ENCODE peak calls at places on chromosome 18, in nine cellular contexts. One of them, this sample, is unnamed.
A peak's percentile ranks its signal among the peaks of the same experiment; 100 is the strongest.

GRCh38 chr18:25099838-25100393 is 252.1 kb downstream of the ZNF521 start:
- DNase-seq in GM13977: no peak
- DNase-seq in OCI-LY7: no peak
- DNase-seq in adrenal gland: no peak
- DNase-seq in mesothelial cell of epicardium: no peak
- DNase-seq in IMR-90: peak; percentile 40
- DNase-seq in BE2C: no peak
- DNase-seq in foreskin keratinocyte: no peak
- DNase-seq in Peyer's patch: no peak
- DNase-seq in this sample: no peak

GRCh38 chr18:33871363-33872025 is 293.5 kb downstream of the ASXL3 start:
- DNase-seq in GM13977: no peak
- DNase-seq in OCI-LY7: peak; percentile 38
- DNase-seq in adrenal gland: no peak
- DNase-seq in mesothelial cell of epicardium: no peak
- DNase-seq in IMR-90: no peak
- DNase-seq in BE2C: no peak
- DNase-seq in foreskin keratinocyte: no peak
- DNase-seq in Peyer's patch: no peak
- DNase-seq in this sample: no peak

GRCh38 chr18:53906681-53907080 is 317.8 kb downstream of the MBD2 start:
- DNase-seq in GM13977: no peak
- DNase-seq in OCI-LY7: no peak
- DNase-seq in adrenal gland: no peak
- DNase-seq in mesothelial cell of epicardium: no peak
- DNase-seq in IMR-90: no peak
- DNase-seq in BE2C: no peak
- DNase-seq in foreskin keratinocyte: peak; percentile 30
- DNase-seq in Peyer's patch: no peak
- DNase-seq in this sample: no peak

GRCh38 chr18:6118080-6118479 is 222.8 kb upstream of the TMEM200C start:
- DNase-seq in GM13977: no peak
- DNase-seq in OCI-LY7: no peak
- DNase-seq in adrenal gland: no peak
- DNase-seq in mesothelial cell of epicardium: no peak
- DNase-seq in IMR-90: no peak
- DNase-seq in BE2C: no peak
- DNase-seq in foreskin keratinocyte: no peak
- DNase-seq in Peyer's patch: no peak
- DNase-seq in this sample: no peak

GRCh38 chr18:34887881-34888580 is 153.2 kb upstream of the MAPRE2 start:
- DNase-seq in GM13977: no peak
- DNase-seq in OCI-LY7: no peak
- DNase-seq in adrenal gland: no peak
- DNase-seq in mesothelial cell of epicardium: no peak
- DNase-seq in IMR-90: no peak
- DNase-seq in BE2C: no peak
- DNase-seq in foreskin keratinocyte: no peak
- DNase-seq in Peyer's patch: no peak
- DNase-seq in this sample: no peak

GRCh38 chr18:48621815-48622555 is 83.2 kb downstream of the CTIF start:
- DNase-seq in GM13977: no peak
- DNase-seq in OCI-LY7: peak; percentile 64
- DNase-seq in adrenal gland: no peak
- DNase-seq in mesothelial cell of epicardium: no peak
- DNase-seq in IMR-90: peak; percentile 29
- DNase-seq in BE2C: no peak
- DNase-seq in foreskin keratinocyte: peak; percentile 48
- DNase-seq in Peyer's patch: no peak
- DNase-seq in this sample: no peak

GRCh38 chr18:13375302-13376255 is 157.0 kb downstream of the LDLRAD4 start:
- DNase-seq in GM13977: peak; percentile 84
- DNase-seq in OCI-LY7: no peak
- DNase-seq in adrenal gland: peak; percentile 81
- DNase-seq in mesothelial cell of epicardium: no peak
- DNase-seq in IMR-90: peak; percentile 91
- DNase-seq in BE2C: peak; percentile 36
- DNase-seq in foreskin keratinocyte: peak; percentile 59
- DNase-seq in Peyer's patch: no peak
- DNase-seq in this sample: peak; percentile 43

GRCh38 chr18:1446765-1447164 is 542.1 kb downstream of the ADCYAP1 start:
- DNase-seq in GM13977: no peak
- DNase-seq in OCI-LY7: no peak
- DNase-seq in adrenal gland: no peak
- DNase-seq in mesothelial cell of epicardium: no peak
- DNase-seq in IMR-90: no peak
- DNase-seq in BE2C: no peak
- DNase-seq in foreskin keratinocyte: no peak
- DNase-seq in Peyer's patch: no peak
- DNase-seq in this sample: no peak

GRCh38 chr18:48539406-48540328 is 836 bp downstream of the CTIF start:
- DNase-seq in GM13977: peak; percentile 52
- DNase-seq in OCI-LY7: no peak
- DNase-seq in adrenal gland: peak; percentile 60
- DNase-seq in mesothelial cell of epicardium: peak; percentile 72
- DNase-seq in IMR-90: peak; percentile 59
- DNase-seq in BE2C: peak; percentile 43
- DNase-seq in foreskin keratinocyte: peak; percentile 61
- DNase-seq in Peyer's patch: peak; percentile 62
- DNase-seq in this sample: peak; percentile 25

GRCh38 chr18:61896767-61897166 is 4.0 kb upstream of the RNF152 start:
- DNase-seq in GM13977: no peak
- DNase-seq in OCI-LY7: no peak
- DNase-seq in adrenal gland: peak; percentile 40
- DNase-seq in mesothelial cell of epicardium: no peak
- DNase-seq in IMR-90: peak; percentile 20
- DNase-seq in BE2C: no peak
- DNase-seq in foreskin keratinocyte: peak; percentile 93
- DNase-seq in Peyer's patch: no peak
- DNase-seq in this sample: no peak

GRCh38 chr18:51169731-51170130 is 27.8 kb downstream of the MEX3C start:
- DNase-seq in GM13977: no peak
- DNase-seq in OCI-LY7: no peak
- DNase-seq in adrenal gland: no peak
- DNase-seq in mesothelial cell of epicardium: no peak
- DNase-seq in IMR-90: no peak
- DNase-seq in BE2C: no peak
- DNase-seq in foreskin keratinocyte: no peak
- DNase-seq in Peyer's patch: no peak
- DNase-seq in this sample: no peak

DNA sequence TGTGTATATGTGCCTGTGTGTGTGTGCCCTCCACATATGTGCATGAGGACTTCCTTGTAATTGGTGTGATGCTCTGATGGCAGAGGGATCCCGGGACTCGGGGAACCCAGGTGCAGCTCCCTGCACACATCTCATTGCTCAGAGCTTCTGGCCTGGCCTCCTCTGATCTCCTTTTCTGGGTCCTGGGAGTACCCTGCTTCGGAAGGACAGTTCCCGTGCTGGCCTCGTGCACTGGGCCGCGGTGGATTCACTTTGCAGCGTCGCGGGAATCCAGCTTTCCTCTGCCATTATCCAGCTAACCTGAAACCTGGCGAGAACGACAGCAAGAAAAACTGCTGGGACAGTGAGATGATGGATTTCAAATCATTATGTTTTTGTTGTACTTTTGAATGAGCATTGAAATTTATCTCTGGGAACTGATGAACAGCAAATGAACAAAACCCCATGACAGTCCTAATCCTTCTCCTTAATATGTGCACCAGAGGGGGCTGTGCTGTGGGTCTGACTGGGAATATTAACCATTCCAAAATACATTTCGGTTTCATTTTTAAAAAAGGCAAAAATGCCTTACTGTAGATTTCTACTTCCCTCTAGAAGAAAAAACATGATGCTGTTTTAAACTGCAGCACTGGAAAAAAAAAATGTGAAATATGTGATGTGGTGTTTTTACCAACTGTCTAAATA is 78.2 kb downstream of the PTGR3 start:
- DNase-seq in GM13977: no peak
- DNase-seq in OCI-LY7: no peak
- DNase-seq in adrenal gland: no peak
- DNase-seq in mesothelial cell of epicardium: peak; percentile 29
- DNase-seq in IMR-90: peak; percentile 12
- DNase-seq in BE2C: no peak
- DNase-seq in foreskin keratinocyte: no peak
- DNase-seq in Peyer's patch: no peak
- DNase-seq in this sample: no peak
- TF ChIP-seq CTCF in GM13977: no peak
- TF ChIP-seq CTCF in OCI-LY7: no peak
- TF ChIP-seq CTCF in adrenal gland: no peak
- TF ChIP-seq CTCF in mesothelial cell of epicardium: no peak
- TF ChIP-seq CTCF in IMR-90: peak; percentile 22
- TF ChIP-seq CTCF in BE2C: no peak
- TF ChIP-seq CTCF in foreskin keratinocyte: peak; percentile 11
- TF ChIP-seq CTCF in Peyer's patch: no peak
- TF ChIP-seq CTCF in this sample: no peak

GRCh38 chr18:22739243-22739642 is 193.9 kb upstream of the RBBP8 start:
- DNase-seq in GM13977: no peak
- DNase-seq in OCI-LY7: no peak
- DNase-seq in adrenal gland: no peak
- DNase-seq in mesothelial cell of epicardium: no peak
- DNase-seq in IMR-90: no peak
- DNase-seq in BE2C: no peak
- DNase-seq in foreskin keratinocyte: no peak
- DNase-seq in Peyer's patch: no peak
- DNase-seq in this sample: peak; percentile 11
- TF ChIP-seq CTCF in GM13977: no peak
- TF ChIP-seq CTCF in OCI-LY7: no peak
- TF ChIP-seq CTCF in adrenal gland: no peak
- TF ChIP-seq CTCF in mesothelial cell of epicardium: no peak
- TF ChIP-seq CTCF in IMR-90: no peak
- TF ChIP-seq CTCF in BE2C: no peak
- TF ChIP-seq CTCF in foreskin keratinocyte: no peak
- TF ChIP-seq CTCF in Peyer's patch: no peak
- TF ChIP-seq CTCF in this sample: no peak

GRCh38 chr18:26268454-26268853 is 42.2 kb downstream of the TAF4B start:
- DNase-seq in GM13977: no peak
- DNase-seq in OCI-LY7: no peak
- DNase-seq in adrenal gland: no peak
- DNase-seq in mesothelial cell of epicardium: no peak
- DNase-seq in IMR-90: no peak
- DNase-seq in BE2C: no peak
- DNase-seq in foreskin keratinocyte: peak; percentile 70
- DNase-seq in Peyer's patch: no peak
- DNase-seq in this sample: no peak
- TF ChIP-seq CTCF in GM13977: no peak
- TF ChIP-seq CTCF in OCI-LY7: no peak
- TF ChIP-seq CTCF in adrenal gland: no peak
- TF ChIP-seq CTCF in mesothelial cell of epicardium: no peak
- TF ChIP-seq CTCF in IMR-90: no peak
- TF ChIP-seq CTCF in BE2C: no peak
- TF ChIP-seq CTCF in foreskin keratinocyte: no peak
- TF ChIP-seq CTCF in Peyer's patch: no peak
- TF ChIP-seq CTCF in this sample: no peak

DNA sequence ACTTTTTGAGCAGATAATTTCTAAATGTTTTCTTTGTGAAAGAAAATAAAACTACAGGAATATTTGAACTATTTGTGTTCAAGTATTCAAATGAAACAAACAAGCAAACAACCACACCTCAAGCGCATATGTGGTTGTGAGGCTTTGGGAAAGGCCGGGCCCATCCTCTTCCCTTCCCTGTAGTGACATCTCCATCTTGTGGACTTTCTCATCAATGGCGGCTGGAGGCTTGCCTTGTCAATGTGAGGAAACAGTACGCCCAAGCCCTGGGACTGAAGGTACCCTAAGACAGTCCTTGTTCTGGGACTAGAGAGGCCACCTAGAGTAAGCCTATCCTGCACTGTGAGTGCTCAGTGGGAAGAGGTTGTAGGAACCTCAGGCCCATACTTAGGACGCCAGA is 166.8 kb downstream of the TPGS2 start:
- DNase-seq in GM13977: no peak
- DNase-seq in OCI-LY7: no peak
- DNase-seq in adrenal gland: no peak
- DNase-seq in mesothelial cell of epicardium: no peak
- DNase-seq in IMR-90: peak; percentile 28
- DNase-seq in BE2C: peak; percentile 21
- DNase-seq in foreskin keratinocyte: no peak
- DNase-seq in Peyer's patch: no peak
- DNase-seq in this sample: no peak
- TF ChIP-seq CTCF in GM13977: peak; percentile 60
- TF ChIP-seq CTCF in OCI-LY7: no peak
- TF ChIP-seq CTCF in adrenal gland: peak; percentile 17
- TF ChIP-seq CTCF in mesothelial cell of epicardium: no peak
- TF ChIP-seq CTCF in IMR-90: peak; percentile 48
- TF ChIP-seq CTCF in BE2C: peak; percentile 39
- TF ChIP-seq CTCF in foreskin keratinocyte: peak; percentile 62
- TF ChIP-seq CTCF in Peyer's patch: peak; percentile 35
- TF ChIP-seq CTCF in this sample: peak; percentile 38

DNA sequence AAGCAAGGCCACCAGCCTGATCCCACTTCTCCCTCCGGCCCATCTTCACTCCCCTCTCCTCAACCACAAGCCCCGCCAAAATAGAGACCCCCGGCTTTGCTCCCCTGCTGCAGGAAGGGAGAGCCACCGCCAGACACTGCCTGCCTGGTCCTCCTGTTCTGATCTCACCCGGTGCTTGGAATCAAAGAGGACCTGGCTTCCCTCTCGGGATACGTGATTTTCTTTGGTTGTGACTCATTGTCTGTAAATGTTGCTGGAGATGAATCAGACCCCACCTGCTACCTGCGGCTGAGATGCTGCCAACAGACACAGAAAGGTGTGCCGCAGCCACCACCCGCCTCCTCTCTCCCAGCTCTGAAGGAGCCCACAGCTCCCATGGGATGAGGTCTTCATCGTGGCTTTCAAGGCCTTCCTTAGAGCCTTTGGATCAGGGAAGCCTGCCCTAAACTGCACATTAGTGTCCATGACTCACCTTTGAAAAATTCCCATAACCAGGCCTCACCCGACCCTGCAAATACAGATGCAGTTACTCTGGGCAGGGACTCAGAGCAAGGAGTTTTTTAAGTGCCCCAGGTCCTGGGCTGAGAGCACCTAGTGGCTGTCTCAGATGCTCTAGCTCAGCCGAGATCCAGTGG is 79.4 kb upstream of the ZNF532 start:
- DNase-seq in GM13977: no peak
- DNase-seq in OCI-LY7: no peak
- DNase-seq in adrenal gland: no peak
- DNase-seq in mesothelial cell of epicardium: no peak
- DNase-seq in IMR-90: peak; percentile 88
- DNase-seq in BE2C: no peak
- DNase-seq in foreskin keratinocyte: peak; percentile 100
- DNase-seq in Peyer's patch: no peak
- DNase-seq in this sample: no peak
- TF ChIP-seq CTCF in GM13977: no peak
- TF ChIP-seq CTCF in OCI-LY7: no peak
- TF ChIP-seq CTCF in adrenal gland: no peak
- TF ChIP-seq CTCF in mesothelial cell of epicardium: no peak
- TF ChIP-seq CTCF in IMR-90: no peak
- TF ChIP-seq CTCF in BE2C: no peak
- TF ChIP-seq CTCF in foreskin keratinocyte: peak; percentile 51
- TF ChIP-seq CTCF in Peyer's patch: no peak
- TF ChIP-seq CTCF in this sample: no peak

DNA sequence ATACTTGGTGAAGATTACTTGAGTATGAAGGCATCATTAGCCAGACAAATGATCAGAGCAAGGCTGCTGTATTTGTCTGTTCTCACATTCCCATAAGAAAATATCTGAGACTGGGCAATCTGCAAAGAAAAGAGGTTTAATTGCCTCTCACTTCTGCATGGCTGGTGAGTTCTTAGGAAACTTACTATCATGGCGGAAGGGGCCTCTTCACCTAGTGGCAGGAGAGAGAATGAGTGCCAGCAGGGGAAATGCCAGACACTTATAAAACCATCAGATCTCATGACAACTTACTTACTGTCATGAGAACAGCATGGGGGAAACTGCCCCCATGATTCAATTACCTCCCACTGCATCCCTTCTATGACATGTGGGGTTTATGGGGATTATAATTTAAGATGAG is 452.3 kb downstream of the GALR1 start:
- DNase-seq in GM13977: no peak
- DNase-seq in OCI-LY7: no peak
- DNase-seq in adrenal gland: no peak
- DNase-seq in mesothelial cell of epicardium: no peak
- DNase-seq in IMR-90: no peak
- DNase-seq in BE2C: no peak
- DNase-seq in foreskin keratinocyte: no peak
- DNase-seq in Peyer's patch: no peak
- DNase-seq in this sample: no peak
- TF ChIP-seq CTCF in GM13977: no peak
- TF ChIP-seq CTCF in OCI-LY7: no peak
- TF ChIP-seq CTCF in adrenal gland: no peak
- TF ChIP-seq CTCF in mesothelial cell of epicardium: no peak
- TF ChIP-seq CTCF in IMR-90: no peak
- TF ChIP-seq CTCF in BE2C: peak; percentile 18
- TF ChIP-seq CTCF in foreskin keratinocyte: no peak
- TF ChIP-seq CTCF in Peyer's patch: no peak
- TF ChIP-seq CTCF in this sample: no peak